ENCODE peak calls at places on chromosomes 12 and 14, in nine cellular contexts. F is H1, Y is GM23338, W is neural progenitor cell, S is GM23248, G is HepG2, E is fibroblast of lung, T is MM.1S, V is IMR-90. O is an unnamed sample.

GRCh38 chr12:48813464-48814312 is 4.6 kb upstream of the CACNB3 start:
- DNase-seq in F (no peak), Y (peak; percentile 89), W (peak; percentile 70), S (no peak), G (no peak), E (peak; percentile 55), T (no peak), V (peak; percentile 50), O (no peak)

GRCh38 chr14:55458800-55459577 is 18.6 kb upstream of the TBPL2 start:
- DNase-seq in F (no peak), Y (no peak), W (no peak), S (peak; percentile 75), G (no peak), E (peak; percentile 29), T (no peak), V (peak; percentile 48), O (peak; percentile 87)

GRCh38 chr12:117125275-117125613 is 26.0 kb upstream of the TESC start:
- DNase-seq in F (no peak), Y (no peak), W (no peak), S (peak; percentile 45), G (no peak), E (no peak), T (no peak), V (peak; percentile 24), O (no peak)

GRCh38 chr12:5977556-5977955 is 32.5 kb upstream of the ANO2 start:
- DNase-seq in F (no peak), Y (no peak), W (no peak), S (no peak), G (no peak), E (no peak), T (no peak), V (no peak), O (no peak)

GRCh38 chr12:63822352-63822751 is 22.1 kb upstream of the SRGAP1 start:
- DNase-seq in F (no peak), Y (no peak), W (no peak), S (peak; percentile 36), G (no peak), E (peak; percentile 41), T (no peak), V (peak; percentile 82), O (peak; percentile 60)

GRCh38 chr12:20264608-20265114 is 103.7 kb upstream of the PDE3A start:
- DNase-seq in F (peak; percentile 70), Y (peak; percentile 92), W (peak; percentile 44), S (no peak), G (no peak), E (no peak), T (no peak), V (peak; percentile 6), O (no peak)

GRCh38 chr14:105258846-105259245 is 10.5 kb downstream of the BTBD6 start:
- DNase-seq in F (no peak), Y (no peak), W (no peak), S (no peak), G (no peak), E (peak; percentile 50), T (no peak), V (peak; percentile 54), O (no peak)

GRCh38 chr14:101716956-101717662 is 44.4 kb upstream of the PPP2R5C start:
- DNase-seq in F (no peak), Y (no peak), W (no peak), S (peak; percentile 36), G (no peak), E (no peak), T (no peak), V (no peak), O (peak; percentile 33)

GRCh38 chr14:64952598-64953309 is 10.2 kb upstream of the GPX2 start:
- DNase-seq in F (no peak), Y (peak; percentile 64), W (peak; percentile 26), S (peak; percentile 21), G (no peak), E (no peak), T (no peak), V (no peak), O (no peak)

GRCh38 chr14:64953310-64953654 is 10.7 kb upstream of the GPX2 start:
- DNase-seq in F (no peak), Y (no peak), W (no peak), S (no peak), G (no peak), E (no peak), T (no peak), V (no peak), O (no peak)

GRCh38 chr14:64955297-64955696 is 12.8 kb upstream of the GPX2 start:
- DNase-seq in F (no peak), Y (no peak), W (no peak), S (no peak), G (no peak), E (no peak), T (no peak), V (no peak), O (no peak)

GRCh38 chr14:64953661-64954060 is 11.1 kb upstream of the GPX2 start:
- DNase-seq in F (no peak), Y (no peak), W (no peak), S (no peak), G (no peak), E (no peak), T (no peak), V (no peak), O (no peak)

GRCh38 chr14:64954491-64955240 is 12.1 kb upstream of the GPX2 start:
- DNase-seq in F (no peak), Y (no peak), W (no peak), S (no peak), G (no peak), E (no peak), T (no peak), V (no peak), O (no peak)
- H3K27ac ChIP-seq in F (no peak overlapping the region), Y (peak overlapping the region; percentile 75), W (no peak overlapping the region), S (no peak overlapping the region), G (no peak overlapping the region), E (no peak overlapping the region), T (no peak overlapping the region), V (no peak overlapping the region), O (no peak overlapping the region)

GRCh38 chr14:61586539-61587396 is 108.5 kb upstream of the HIF1A start:
- DNase-seq in F (no peak), Y (no peak), W (no peak), S (peak; percentile 91), G (no peak), E (peak; percentile 73), T (no peak), V (peak; percentile 77), O (peak; percentile 37)

GRCh38 chr14:61585598-61586538 is 109.4 kb upstream of the HIF1A start:
- DNase-seq in F (no peak), Y (no peak), W (no peak), S (peak; percentile 89), G (no peak), E (peak; percentile 83), T (no peak), V (peak; percentile 93), O (no peak)

GRCh38 chr14:61582815-61583214 is 112.5 kb upstream of the HIF1A start:
- DNase-seq in F (no peak), Y (no peak), W (no peak), S (peak; percentile 79), G (no peak), E (no peak), T (no peak), V (no peak), O (no peak)

GRCh38 chr14:61581955-61582615 is 113.2 kb upstream of the HIF1A start:
- DNase-seq in F (no peak), Y (no peak), W (no peak), S (peak; percentile 52), G (no peak), E (no peak), T (no peak), V (no peak), O (no peak)

DNA sequence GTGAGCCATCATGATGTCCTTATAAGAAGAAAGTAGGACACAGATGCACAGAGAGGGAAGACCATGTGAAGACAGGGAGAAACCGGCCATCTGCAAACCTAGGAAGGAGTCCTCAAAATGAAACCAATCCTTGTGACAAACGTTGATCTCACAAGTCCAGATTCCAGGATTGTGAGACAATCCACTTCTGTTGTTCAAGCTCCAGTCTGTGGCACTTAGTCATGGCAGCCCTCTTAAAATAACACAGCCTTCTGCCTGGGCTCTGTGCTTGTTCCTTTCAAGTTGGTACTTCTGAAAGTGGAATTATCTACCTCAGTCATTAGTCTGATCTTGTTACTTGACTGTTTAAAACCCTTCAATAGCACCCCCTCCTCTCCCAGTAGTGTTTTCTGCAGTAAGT is 111.1 kb upstream of the HIF1A start:
- DNase-seq in F (no peak), Y (no peak), W (no peak), S (peak; percentile 94), G (no peak), E (peak; percentile 65), T (no peak), V (peak; percentile 92), O (peak; percentile 76)
- H2AFZ ChIP-seq in F (no peak overlapping the region), Y (no peak overlapping the region), W (no peak overlapping the region), S (peak overlapping the region; percentile 61), G (no peak overlapping the region), E (peak overlapping the region; percentile 50), T (no peak overlapping the region), V (peak overlapping the region; percentile 69), O (peak overlapping the region; percentile 65)

GRCh38 chr12:108635997-108636808 is 2.5 kb upstream of the SELPLG start:
- DNase-seq in F (no peak), Y (no peak), W (no peak), S (no peak), G (no peak), E (no peak), T (peak; percentile 69), V (no peak), O (no peak)

GRCh38 chr12:108633081-108633533 is 587 bp downstream of the SELPLG start:
- DNase-seq in F (no peak), Y (no peak), W (no peak), S (no peak), G (no peak), E (no peak), T (no peak), V (no peak), O (no peak)

GRCh38 chr12:108635201-108635996 is 1.7 kb upstream of the SELPLG start:
- DNase-seq in F (no peak), Y (no peak), W (peak; percentile 33), S (no peak), G (no peak), E (no peak), T (peak; percentile 98), V (peak; percentile 41), O (no peak)

GRCh38 chr12:108633534-108634224 is at the start of gene SELPLG:
- DNase-seq in F (no peak), Y (no peak), W (no peak), S (no peak), G (no peak), E (no peak), T (peak; percentile 95), V (no peak), O (no peak)

GRCh38 chr12:108634225-108634795 is 616 bp upstream of the SELPLG start:
- DNase-seq in F (no peak), Y (no peak), W (no peak), S (no peak), G (no peak), E (no peak), T (peak; percentile 94), V (no peak), O (no peak)
- H3K27ac ChIP-seq in F (no peak overlapping the region), Y (no peak overlapping the region), W (no peak overlapping the region), S (no peak overlapping the region), G (no peak overlapping the region), E (no peak overlapping the region), T (peak overlapping the region; percentile 99), V (no peak overlapping the region), O (no peak overlapping the region)

GRCh38 chr12:92968201-92968813 is 39.2 kb upstream of the EEA1 start:
- DNase-seq in F (no peak), Y (no peak), W (no peak), S (peak; percentile 23), G (no peak), E (peak; percentile 22), T (no peak), V (peak; percentile 13), O (no peak)

GRCh38 chr12:92977326-92977725 is 48.2 kb upstream of the EEA1 start:
- DNase-seq in F (no peak), Y (no peak), W (no peak), S (no peak), G (no peak), E (no peak), T (no peak), V (no peak), O (peak; percentile 35)

GRCh38 chr12:92973614-92974013 is 44.5 kb upstream of the EEA1 start:
- DNase-seq in F (no peak), Y (no peak), W (no peak), S (peak; percentile 80), G (peak; percentile 63), E (peak; percentile 94), T (peak; percentile 73), V (peak; percentile 90), O (peak; percentile 97)

GRCh38 chr12:92974759-92975158 is 45.7 kb upstream of the EEA1 start:
- DNase-seq in F (no peak), Y (no peak), W (no peak), S (no peak), G (no peak), E (no peak), T (no peak), V (no peak), O (no peak)

GRCh38 chr12:92971869-92972524 is 42.9 kb upstream of the EEA1 start:
- DNase-seq in F (no peak), Y (no peak), W (no peak), S (peak; percentile 90), G (no peak), E (peak; percentile 93), T (no peak), V (peak; percentile 86), O (peak; percentile 54)
- H2AFZ ChIP-seq in F (no peak overlapping the region), Y (peak overlapping the region; percentile 56), W (no peak overlapping the region), S (peak overlapping the region; percentile 5), G (no peak overlapping the region), E (no peak overlapping the region), T (no peak overlapping the region), V (no peak overlapping the region), O (no peak overlapping the region)